ENCODE peak calls at places on chromosomes 3 and 15, in four cellular contexts. Z is putamen, L is nucleus accumbens, I is NCI-H2029 treated with DMSO at 0.1 percent for 48 hours. Y is an unnamed sample.

GRCh38 chr3:114179575-114179974 is 723 bp upstream of the DRD3 start:
- DNase-seq in Z (no peak), L (no peak), I (peak), Y (no peak)

GRCh38 chr3:195539479-195539878 is 3.6 kb downstream of the PPP1R2 start:
- DNase-seq in Z (no peak), I (no peak), L (no peak), Y (no peak)

GRCh38 chr3:128309026-128309425 is 155.7 kb downstream of the EEFSEC start:
- DNase-seq in L (no peak), I (peak), Z (no peak), Y (no peak)

GRCh38 chr3:64783200-64783599 is 95.4 kb upstream of the ADAMTS9 start:
- DNase-seq in Z (no peak), I (no peak), L (no peak), Y (no peak)

GRCh38 chr3:187318819-187319616 is 27.5 kb upstream of the MASP1 start:
- DNase-seq in L (no peak), Z (peak), I (peak), Y (peak)

GRCh38 chr15:47788685-47789084 is 71.4 kb downstream of the SEMA6D start:
- DNase-seq in L (no peak), Z (no peak), I (no peak), Y (no peak)

GRCh38 chr3:100603449-100603848 is 6.0 kb upstream of the ADGRG7 start:
- DNase-seq in L (no peak), I (no peak), Z (peak), Y (no peak)

GRCh38 chr3:3086239-3086638 is 23.9 kb downstream of the IL5RA start:
- DNase-seq in Z (no peak), I (no peak), L (no peak), Y (no peak)

GRCh38 chr3:14623569-14624051 is 28.0 kb upstream of the CCDC174 start:
- DNase-seq in I (no peak), Z (no peak), L (no peak), Y (no peak)

GRCh38 chr3:133829310-133829707 is 23.7 kb downstream of the SRPRB start:
- DNase-seq in Z (no peak), L (no peak), I (no peak), Y (no peak)

GRCh38 chr15:45634442-45635190 is at the start of gene SQOR:
- DNase-seq in Z (peak), L (no peak), I (no peak), Y (no peak)

GRCh38 chr3:46360904-46361303 is 7.0 kb downstream of the CCR2 start:
- DNase-seq in Z (no peak), L (no peak), I (no peak), Y (no peak)

GRCh38 chr15:31435891-31436628 is 109.4 kb downstream of the KLF13 start:
- DNase-seq in L (no peak), Z (no peak), I (no peak), Y (peak)

GRCh38 chr3:9884555-9885165 is 4.6 kb upstream of the CIDEC start:
- DNase-seq in I (no peak), Z (no peak), L (no peak), Y (peak)

GRCh38 chr3:128698211-128699011 is 27.6 kb upstream of the RAB7A start:
- DNase-seq in L (no peak), Z (peak), I (no peak), Y (no peak)

GRCh38 chr3:69239063-69239462 is 116.7 kb upstream of the LMOD3 start:
- DNase-seq in I (no peak), L (no peak), Z (no peak), Y (no peak)

GRCh38 chr15:49415638-49416037 is 7.4 kb upstream of the FGF7 start:
- DNase-seq in I (no peak), Z (no peak), L (no peak), Y (no peak)

GRCh38 chr3:197174927-197175326 is 123.5 kb downstream of the DLG1 start:
- DNase-seq in I (no peak), L (no peak), Z (no peak), Y (no peak)

GRCh38 chr3:177283983-177284382 is 86.7 kb upstream of the TBL1XR1 start:
- DNase-seq in Z (no peak), L (no peak), I (no peak), Y (no peak)